ENCODE peak calls at places on chromosomes 4 and X, in four cellular contexts. H is upper lobe of right lung, M is pancreas, E is mucosa of descending colon. T is an unnamed sample.

GRCh38 chrX:121307441-121307840 is 260.0 kb downstream of the GLUD2 start:
- DNase-seq in H (no peak), M (no peak), E (no peak), T (no peak)

GRCh38 chrX:3346436-3347329 is at the start of gene MXRA5:
- DNase-seq in H (no peak), M (peak; percentile 76), E (no peak), T (peak; percentile 18)

GRCh38 chr4:5772528-5773270 is 61.7 kb downstream of the EVC start:
- DNase-seq in H (peak; percentile 38), M (no peak), E (no peak), T (no peak)

GRCh38 chr4:117324851-117325491 is 239.6 kb upstream of the TRAM1L1 start:
- DNase-seq in H (no peak), M (no peak), E (no peak), T (peak; percentile 42)

GRCh38 chr4:26227827-26228226 is 93.0 kb upstream of the RBPJ start:
- DNase-seq in H (no peak), M (no peak), E (no peak), T (no peak)

GRCh38 chrX:135975421-135975820 is 1.6 kb upstream of the MMGT1 start:
- DNase-seq in H (no peak), M (no peak), E (no peak), T (no peak)

GRCh38 chr4:113397114-113397701 is 347.8 kb downstream of the ANK2 start:
- DNase-seq in H (no peak), M (no peak), E (no peak), T (no peak)

GRCh38 chr4:26839534-26839951 is 21.1 kb upstream of the STIM2 start:
- DNase-seq in H (no peak), M (no peak), E (no peak), T (no peak)

GRCh38 chr4:121150003-121150402 is 14.1 kb downstream of the TNIP3 start:
- DNase-seq in H (no peak), M (no peak), E (no peak), T (no peak)

GRCh38 chr4:159722918-159723317 is 620.0 kb downstream of the RAPGEF2 start:
- DNase-seq in H (no peak), M (no peak), E (no peak), T (no peak)

GRCh38 chr4:106809083-106809482 is 227.0 kb downstream of the DKK2 start:
- DNase-seq in H (no peak), M (no peak), E (no peak), T (no peak)

GRCh38 chr4:173420324-173420752 is 21.4 kb upstream of the SCRG1 start:
- DNase-seq in H (no peak), M (no peak), E (no peak), T (peak; percentile 61)

GRCh38 chr4:31370866-31371465 is 650.8 kb downstream of the PCDH7 start:
- DNase-seq in H (no peak), M (no peak), E (no peak), T (no peak)

GRCh38 chr4:100295792-100296191 is 105.5 kb upstream of the DDIT4L start:
- DNase-seq in H (no peak), M (no peak), E (no peak), T (peak; percentile 82)

GRCh38 chr4:1928356-1929235 is 57.4 kb downstream of the NSD2 start:
- DNase-seq in H (no peak), M (no peak), E (no peak), T (no peak)

GRCh38 chr4:142960867-142961644 is 115.0 kb upstream of the INPP4B start:
- DNase-seq in H (no peak), M (no peak), E (no peak), T (peak; percentile 41)

GRCh38 chrX:86047174-86047991 is at the start of gene CHM:
- DNase-seq in H (peak; percentile 64), M (no peak), E (peak; percentile 61), T (peak; percentile 86)

GRCh38 chr4:156303708-156304107 is 350.0 kb upstream of the CTSO start:
- DNase-seq in H (no peak), M (no peak), E (no peak), T (no peak)

GRCh38 chr4:19776021-19776459 is 475.7 kb upstream of the SLIT2 start:
- DNase-seq in H (no peak), M (no peak), E (no peak), T (peak; percentile 70)

GRCh38 chr4:115234405-115235093 is 121.1 kb upstream of the NDST4 start:
- DNase-seq in H (no peak), M (no peak), E (no peak), T (peak; percentile 66)

GRCh38 chr4:532588-533317 is 33.7 kb downstream of the PIGG start:
- DNase-seq in H (no peak), M (no peak), E (no peak), T (no peak)

GRCh38 chr4:164438321-164438720 is 315.6 kb upstream of the SMIM31 start:
- DNase-seq in H (no peak), M (no peak), E (no peak), T (no peak)

GRCh38 chr4:119035941-119036737 is 99.5 kb upstream of the MYOZ2 start:
- DNase-seq in H (no peak), M (no peak), E (no peak), T (peak; percentile 44)

GRCh38 chr4:80202784-80203553 is 5.7 kb downstream of the PRDM8 start:
- DNase-seq in H (peak; percentile 68), M (peak; percentile 77), E (peak; percentile 77), T (peak; percentile 39)

DNA sequence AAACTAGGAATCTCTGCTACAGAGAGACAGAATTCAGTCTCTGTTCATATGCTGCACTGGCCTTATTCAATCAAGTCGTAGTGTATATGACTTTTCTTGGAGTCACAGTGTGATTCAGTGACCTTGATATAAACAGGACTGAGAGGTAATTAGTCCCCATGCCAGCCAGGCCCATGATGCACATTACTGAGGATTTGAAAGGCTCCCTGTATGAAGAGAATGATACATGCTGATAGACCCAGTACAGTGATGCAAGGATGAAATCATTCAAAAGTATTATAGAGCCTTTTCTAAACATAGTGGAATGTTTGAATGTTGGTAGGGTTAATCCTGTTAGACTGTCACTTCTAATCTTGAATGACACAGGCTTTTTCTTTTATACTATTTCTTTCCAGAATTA is 34.1 kb downstream of the ANXA3 start:
- DNase-seq in H (no peak), M (no peak), E (no peak), T (no peak)
- H3K36me3 ChIP-seq in H (peaks cover 3% of the 10 kb centered on the region), M (no peaks in the 10 kb centered on the region), E (no peaks in the 10 kb centered on the region), T (peaks cover 27% of the 10 kb centered on the region)

GRCh38 chr4:67909910-67910905 is 26.4 kb upstream of the TMPRSS11D start:
- DNase-seq in H (no peak), M (no peak), E (no peak), T (peak; percentile 70)
- H3K4me1 ChIP-seq in H (no peaks in the 10 kb centered on the region), M (peaks cover 7% of the 10 kb centered on the region), E (no peaks in the 10 kb centered on the region), T (no peaks in the 10 kb centered on the region)

GRCh38 chr4:81786770-81787169 is 315.1 kb upstream of the RASGEF1B start:
- DNase-seq in H (no peak), M (no peak), E (no peak), T (no peak)

GRCh38 chr4:81786063-81786763 is 314.5 kb upstream of the RASGEF1B start:
- DNase-seq in H (no peak), M (no peak), E (no peak), T (no peak)

GRCh38 chr4:81790477-81790876 is 318.8 kb upstream of the RASGEF1B start:
- DNase-seq in H (no peak), M (no peak), E (no peak), T (no peak)

GRCh38 chr4:81792521-81792920 is 320.8 kb upstream of the RASGEF1B start:
- DNase-seq in H (no peak), M (no peak), E (no peak), T (no peak)

DNA sequence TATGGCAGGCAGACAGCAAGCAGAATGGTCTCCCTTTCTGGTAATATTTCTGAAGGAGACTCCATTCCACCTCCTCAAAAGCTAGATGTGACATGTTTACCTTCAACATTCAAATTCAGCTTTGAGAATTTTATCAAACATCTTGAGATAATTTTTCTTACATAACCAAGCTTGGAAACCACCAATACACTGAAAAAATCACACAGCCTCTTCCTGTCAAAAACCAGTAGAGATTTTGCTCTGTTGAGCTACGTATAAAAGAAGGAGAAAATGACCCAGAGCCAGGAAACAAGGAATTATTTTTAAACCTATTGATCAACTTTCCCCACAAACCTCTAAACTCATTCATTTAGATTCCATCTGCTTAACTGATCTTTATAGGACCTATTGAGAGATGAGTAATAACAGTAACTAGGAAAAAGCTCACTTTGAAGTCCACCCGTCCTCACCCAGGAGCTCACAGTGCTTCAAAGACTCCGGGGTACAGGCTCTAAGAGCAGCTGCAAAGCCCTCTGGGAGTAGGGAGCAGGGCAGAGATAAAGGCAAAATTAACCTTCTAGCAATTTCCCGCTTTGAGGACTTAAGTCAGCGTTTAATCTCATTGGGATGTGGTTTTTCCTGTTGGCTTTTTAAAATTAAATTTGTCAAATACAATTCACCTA is 318.2 kb upstream of the RASGEF1B start:
- DNase-seq in H (no peak), M (no peak), E (no peak), T (no peak)
- H3K36me3 ChIP-seq in H (no peaks in the 10 kb centered on the region), M (no peaks in the 10 kb centered on the region), E (no peaks in the 10 kb centered on the region), T (no peaks in the 10 kb centered on the region)

GRCh38 chr4:123554263-123554662 is 157.7 kb downstream of the SPRY1 start:
- DNase-seq in H (no peak), M (no peak), E (no peak), T (no peak)
- H3K4me1 ChIP-seq in H (peaks cover 27% of the 10 kb centered on the region), M (peaks cover 30% of the 10 kb centered on the region), E (peaks cover 32% of the 10 kb centered on the region), T (peaks cover 9% of the 10 kb centered on the region)

GRCh38 chrX:151513472-151513871 is 50.0 kb upstream of the PASD1 start:
- DNase-seq in H (no peak), M (no peak), E (no peak), T (no peak)

GRCh38 chrX:151517421-151517820 is 46.1 kb upstream of the PASD1 start:
- DNase-seq in H (no peak), M (no peak), E (no peak), T (no peak)

GRCh38 chrX:151516538-151517187 is 46.8 kb upstream of the PASD1 start:
- DNase-seq in H (no peak), M (peak; percentile 39), E (no peak), T (no peak)

GRCh38 chrX:151510203-151510602 is 53.3 kb upstream of the PASD1 start:
- DNase-seq in H (no peak), M (no peak), E (no peak), T (no peak)

GRCh38 chrX:151515233-151515632 is 48.2 kb upstream of the PASD1 start:
- DNase-seq in H (no peak), M (no peak), E (no peak), T (no peak)
- H3K36me3 ChIP-seq in H (no peaks in the 10 kb centered on the region), M (no peaks in the 10 kb centered on the region), E (no peaks in the 10 kb centered on the region), T (no peaks in the 10 kb centered on the region)

GRCh38 chr4:40194602-40195161 is 2.1 kb upstream of the RHOH start:
- DNase-seq in H (no peak), M (no peak), E (no peak), T (no peak)
- H3K4me1 ChIP-seq in H (no peaks in the 10 kb centered on the region), M (peaks cover 5% of the 10 kb centered on the region), E (peaks cover 18% of the 10 kb centered on the region), T (peaks cover 13% of the 10 kb centered on the region)

DNA sequence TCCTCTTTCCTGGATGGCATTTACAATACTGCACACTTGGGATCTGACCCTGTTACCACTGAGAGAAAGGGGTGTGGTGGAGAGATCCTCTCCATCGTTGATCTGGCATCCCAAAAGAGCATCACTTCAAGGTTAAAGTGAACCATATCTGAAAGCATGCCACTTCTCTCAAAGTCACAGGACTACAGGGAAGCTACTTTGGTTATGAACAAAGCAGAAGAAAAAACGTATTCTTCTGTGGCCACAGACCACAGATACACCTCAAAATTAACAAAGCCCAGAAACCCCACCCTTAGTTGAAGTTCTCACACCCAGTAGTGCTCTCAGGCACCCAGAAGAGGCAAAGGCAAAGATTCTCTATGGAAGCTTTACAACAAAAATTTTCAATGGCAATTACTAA is 108.3 kb downstream of the JADE1 start:
- DNase-seq in H (no peak), M (no peak), E (no peak), T (no peak)
- H3K36me3 ChIP-seq in H (no peaks in the 10 kb centered on the region), M (no peaks in the 10 kb centered on the region), E (no peaks in the 10 kb centered on the region), T (no peaks in the 10 kb centered on the region)